ENCODE peak calls at places on chromosomes 5 and 9, in four cellular contexts. W, H, X and N are unnamed samples.

GRCh38 chr5:12095808-12096281 is 191.6 kb upstream of the CTNND2 start:
- DNase-seq in X (no peak), H (no peak), W (no peak), N (no peak)

GRCh38 chr5:151745071-151745705 is 13.2 kb downstream of the ATOX1 start:
- DNase-seq in W (no peak), H (no peak), X (peak), N (peak)

GRCh38 chr5:37005946-37006540 is 129.5 kb downstream of the NIPBL start:
- DNase-seq in X (no peak), W (no peak), H (no peak), N (no peak)

GRCh38 chr9:89426389-89426961 is 71.4 kb downstream of the SEMA4D start:
- DNase-seq in X (no peak), H (no peak), W (no peak), N (peak)

GRCh38 chr9:120916573-120916972 is 10.0 kb downstream of the TRAF1 start:
- DNase-seq in H (no peak), W (no peak), X (peak), N (no peak)

GRCh38 chr5:82351754-82352145 is 73.6 kb upstream of the RPS23 start:
- DNase-seq in W (peak), X (no peak), H (no peak), N (no peak)

GRCh38 chr9:17630531-17630949 is 51.7 kb downstream of the SH3GL2 start:
- DNase-seq in W (no peak), X (no peak), H (no peak), N (no peak)

GRCh38 chr9:68533678-68534077 is 7.0 kb downstream of the TMEM252 start:
- DNase-seq in W (no peak), X (no peak), H (no peak), N (no peak)

GRCh38 chr9:129011761-129012281 is 16.3 kb downstream of the SH3GLB2 start:
- DNase-seq in W (no peak), X (no peak), H (no peak), N (no peak)

GRCh38 chr9:129860653-129861446 is 25.6 kb downstream of the USP20 start:
- DNase-seq in H (no peak), X (no peak), W (no peak), N (no peak)

GRCh38 chr5:131628990-131629389 is 6.0 kb downstream of the RAPGEF6 start:
- DNase-seq in X (no peak), W (no peak), H (no peak), N (no peak)

GRCh38 chr9:115367780-115368179 is 249.8 kb upstream of the TNC start:
- DNase-seq in H (no peak), X (no peak), W (no peak), N (no peak)

GRCh38 chr9:94801685-94802084 is 75.2 kb downstream of the AOPEP start:
- DNase-seq in W (no peak), X (no peak), H (no peak), N (no peak)